ENCODE peak calls at places on chromosome 22, in five cellular contexts. W is fibroblast of lung, C is fibroblast of the aortic adventitia, D is AG10803, L is choroid plexus epithelial cell. Y is an unnamed sample.
A peak's percentile ranks its signal among the peaks of the same experiment; 100 is the strongest.

GRCh38 chr22:50225200-50225969 is 19.4 kb downstream of the TUBGCP6 start:
- DNase-seq in L (no peak), C (no peak), W (no peak), D (no peak), Y (no peak)

GRCh38 chr22:23786752-23787599 is at the start of gene SMARCB1:
- DNase-seq in L (peak; percentile 88), W (peak; percentile 92), C (peak; percentile 93), D (peak; percentile 95), Y (peak; percentile 89)

GRCh38 chr22:46116491-46116958 is 33.8 kb upstream of the PPARA start:
- DNase-seq in C (peak; percentile 76), W (peak; percentile 75), L (peak; percentile 85), D (peak; percentile 83), Y (peak; percentile 85)

GRCh38 chr22:49871482-49871881 is 17.8 kb downstream of the ZBED4 start:
- DNase-seq in W (no peak), D (no peak), C (no peak), L (peak; percentile 35), Y (no peak)

GRCh38 chr22:50694099-50694498 is 21.5 kb downstream of the SHANK3 start:
- DNase-seq in C (peak; percentile 20), L (peak; percentile 54), D (peak; percentile 14), W (no peak), Y (peak; percentile 8)

GRCh38 chr22:49776053-49776511 is 51.6 kb downstream of the BRD1 start:
- DNase-seq in W (no peak), D (no peak), L (no peak), C (no peak), Y (no peak)

GRCh38 chr22:26797910-26798309 is 140.5 kb downstream of the MIAT start:
- DNase-seq in W (no peak), L (peak; percentile 11), C (no peak), D (no peak), Y (no peak)

GRCh38 chr22:48749555-48750227 is 1078.0 kb downstream of the BRD1 start:
- DNase-seq in D (no peak), L (no peak), C (no peak), W (no peak), Y (no peak)

GRCh38 chr22:46245515-46245914 is 4.6 kb downstream of the CDPF1 start:
- DNase-seq in D (no peak), W (no peak), L (no peak), C (no peak), Y (no peak)

GRCh38 chr22:36073476-36073875 is 44.9 kb upstream of the RBFOX2 start:
- DNase-seq in W (peak; percentile 76), C (peak; percentile 30), L (no peak), D (peak; percentile 44), Y (no peak)

GRCh38 chr22:46892866-46893265 is 130.4 kb downstream of the TBC1D22A start:
- DNase-seq in C (no peak), D (no peak), W (no peak), L (no peak), Y (no peak)

GRCh38 chr22:42357634-42358296 is 74.4 kb downstream of the NFAM1 start:
- DNase-seq in D (no peak), L (no peak), C (no peak), W (no peak), Y (no peak)

GRCh38 chr22:42621505-42622002 is 6.9 kb upstream of the POLDIP3 start:
- DNase-seq in W (peak; percentile 60), D (peak; percentile 80), C (peak; percentile 79), L (peak; percentile 68), Y (peak; percentile 56)

GRCh38 chr22:42856179-42856864 is 751 bp downstream of the ARFGAP3 start:
- DNase-seq in L (no peak), D (peak; percentile 37), C (peak; percentile 28), W (peak; percentile 11), Y (no peak)

DNA sequence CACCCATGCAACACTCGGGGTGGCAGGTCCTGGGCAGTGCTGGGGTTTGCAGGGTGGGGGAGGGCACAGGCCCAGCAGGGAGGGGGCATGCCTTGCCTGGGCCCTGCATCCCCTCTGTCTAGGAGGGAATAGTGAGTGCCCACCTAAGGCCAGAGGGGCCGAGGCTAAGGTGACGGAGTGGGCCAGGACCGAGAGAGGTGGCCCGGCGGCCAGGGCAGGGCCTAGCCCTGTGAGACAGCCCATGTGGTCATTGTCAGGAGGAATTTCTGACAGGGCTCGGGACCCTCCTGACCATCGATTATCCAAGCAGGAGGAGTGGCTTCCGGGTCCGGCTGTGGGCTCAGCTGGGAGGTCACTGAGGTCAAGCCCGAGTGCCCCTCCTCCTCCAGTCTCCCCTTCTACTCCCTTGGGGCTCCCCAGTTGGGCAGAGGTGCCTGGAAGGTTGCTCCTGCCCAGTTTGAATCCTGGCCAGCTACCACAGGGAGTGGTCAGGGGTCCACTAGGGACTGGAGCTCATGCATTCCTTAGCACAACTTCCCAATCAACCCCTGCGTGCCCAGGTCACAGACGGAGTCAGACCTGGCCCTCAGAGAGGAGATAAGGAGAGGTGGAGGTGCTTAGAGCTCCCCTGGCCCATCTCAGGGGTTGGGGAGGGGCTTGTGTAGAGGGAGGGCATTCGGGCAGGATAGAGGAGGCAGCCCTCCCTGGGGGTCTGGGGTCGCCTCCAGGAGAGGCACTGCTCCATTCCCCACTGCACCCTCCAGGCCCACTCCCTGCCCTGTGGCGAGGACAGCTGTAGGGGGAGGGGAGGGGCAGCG is 14.7 kb downstream of the GP1BB start:
- DNase-seq in W (no peak), D (no peak), C (no peak), L (no peak), Y (no peak)
- TF ChIP-seq CTCF in W (no peak), D (no peak), C (no peak), L (no peak), Y (no peak)

DNA sequence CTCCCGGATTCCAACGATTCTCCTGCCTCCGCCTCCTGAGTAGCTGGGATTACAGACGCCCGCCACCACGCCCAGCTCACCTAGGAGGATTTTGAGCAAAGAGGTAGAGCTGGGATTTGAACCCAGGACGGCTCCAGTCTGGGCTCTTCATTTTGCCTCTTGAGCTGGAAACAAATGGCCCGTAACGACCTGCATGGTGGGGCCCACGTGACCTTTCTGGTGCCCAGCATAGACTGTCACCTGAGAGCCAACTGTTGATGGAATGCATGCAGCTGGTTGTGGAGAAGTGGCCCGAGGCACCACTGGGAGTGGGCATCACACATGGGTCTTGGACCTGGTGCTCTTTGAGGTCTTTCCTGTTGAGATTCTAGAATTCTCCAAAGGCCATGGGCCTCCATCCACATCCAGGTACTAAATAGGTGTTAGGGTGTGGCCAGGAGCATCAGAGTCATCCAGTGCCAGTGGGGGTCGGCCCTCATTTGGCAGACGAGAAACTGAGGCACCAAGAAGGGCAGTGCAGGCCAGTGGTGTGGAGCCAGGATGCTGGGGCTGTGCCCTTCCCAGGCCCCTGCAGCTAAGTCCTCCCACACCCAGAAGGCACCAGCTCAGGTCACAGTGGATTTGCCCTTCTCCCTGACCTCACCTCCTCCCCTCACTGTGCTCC is 3.9 kb downstream of the ATF4 start:
- DNase-seq in W (no peak), D (no peak), L (no peak), C (no peak), Y (no peak)
- H3K4me3 ChIP-seq in W (peak overlapping the region; percentile 7), D (no peak overlapping the region), L (no peak overlapping the region), C (no peak overlapping the region), Y (no peak overlapping the region)

DNA sequence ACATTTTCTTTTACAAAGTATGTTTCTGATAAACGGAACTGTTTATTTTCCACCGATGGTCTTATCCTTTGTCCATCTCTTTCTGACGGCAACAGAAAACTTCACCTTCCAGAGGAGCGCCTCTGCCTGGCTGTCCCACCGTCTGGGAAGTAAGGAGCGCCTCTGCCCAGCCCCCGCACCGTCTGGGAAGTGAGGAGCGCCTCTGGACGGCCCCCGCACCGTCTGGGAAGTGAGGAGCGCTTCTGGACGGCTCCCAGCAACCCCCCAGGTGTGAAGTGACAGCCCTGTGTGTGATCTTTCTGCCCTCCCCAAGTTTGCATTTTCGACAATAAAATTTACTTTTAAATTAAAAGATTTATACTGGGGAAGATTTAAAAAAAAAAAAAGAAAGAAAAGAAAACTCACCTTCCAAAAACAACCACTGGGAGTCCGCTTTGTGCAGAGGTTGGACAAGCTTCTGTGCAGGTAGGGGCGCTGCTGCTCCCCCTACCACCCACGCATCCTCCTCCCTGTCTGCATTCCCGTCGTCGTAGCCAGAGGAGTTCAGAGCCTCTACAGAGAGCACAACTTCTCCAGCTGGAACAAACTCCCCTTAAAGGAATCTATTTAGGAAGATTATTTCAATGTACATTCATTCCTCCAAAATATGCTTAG is 1.0 kb upstream of the APOBEC3B start:
- DNase-seq in D (peak; percentile 8), L (no peak), W (peak; percentile 68), C (peak; percentile 27), Y (no peak)
- TF ChIP-seq CTCF in D (peak; percentile 35), L (no peak), W (peak; percentile 11), C (peak; percentile 43), Y (peak; percentile 20)

GRCh38 chr22:20035375-20036084 is 14.6 kb downstream of the TANGO2 start:
- DNase-seq in C (no peak), L (no peak), W (no peak), D (no peak), Y (no peak)
- H3K4me3 ChIP-seq in C (no peak overlapping the region), L (no peak overlapping the region), W (no peak overlapping the region), D (no peak overlapping the region), Y (no peak overlapping the region)